ENCODE peak calls at places on chromosomes 6 and 20, in five cellular contexts. C is fibroblast of the conjunctiva, P is RPMI7951, S is dorsolateral prefrontal cortex, A is germinal center. Q is an unnamed sample.
A peak's percentile ranks its signal among the peaks of the same experiment; 100 is the strongest.

GRCh38 chr20:62808211-62808865 is 3.7 kb downstream of the OGFR start:
- DNase-seq in S (peak; percentile 77), A (peak; percentile 79), P (peak; percentile 71), C (no peak), Q (peak; percentile 10)

GRCh38 chr6:129312865-129313264 is 397.1 kb downstream of the ARHGAP18 start:
- DNase-seq in P (peak; percentile 45), S (no peak), A (no peak), C (peak; percentile 31), Q (no peak)

GRCh38 chr20:57013741-57014140 is 252.7 kb downstream of the BMP7 start:
- DNase-seq in A (no peak), C (no peak), S (no peak), P (no peak), Q (no peak)

GRCh38 chr6:109255946-109256628 is 126.2 kb downstream of the CD164 start:
- DNase-seq in A (no peak), C (no peak), S (no peak), P (no peak), Q (no peak)

GRCh38 chr6:164039954-164040375 is 625.4 kb downstream of the QKI start:
- DNase-seq in S (no peak), A (peak; percentile 81), P (no peak), C (no peak), Q (no peak)

GRCh38 chr6:90284745-90285481 is 11.7 kb downstream of the BACH2 start:
- DNase-seq in P (peak; percentile 69), S (no peak), C (no peak), A (no peak), Q (peak; percentile 33)

GRCh38 chr20:3082955-3083952 is 1.3 kb downstream of the AVP start:
- DNase-seq in A (no peak), S (no peak), C (no peak), P (no peak), Q (no peak)

GRCh38 chr6:95364016-95364604 is 213.2 kb upstream of the MANEA start:
- DNase-seq in A (peak; percentile 6), C (no peak), P (peak; percentile 10), S (no peak), Q (peak; percentile 54)

GRCh38 chr20:46954490-46955038 is 59.9 kb downstream of the EYA2 start:
- DNase-seq in A (no peak), P (peak; percentile 98), C (peak; percentile 77), S (no peak), Q (no peak)

GRCh38 chr20:1345030-1345755 is 16.3 kb upstream of the SDCBP2 start:
- DNase-seq in P (no peak), S (no peak), C (no peak), A (no peak), Q (no peak)

GRCh38 chr6:159203304-159204005 is 34.3 kb downstream of the FNDC1 start:
- DNase-seq in S (no peak), P (peak; percentile 66), C (peak; percentile 63), A (no peak), Q (no peak)

GRCh38 chr6:53926505-53926904 is 131.7 kb downstream of the LRRC1 start:
- DNase-seq in A (no peak), C (no peak), P (peak; percentile 18), S (no peak), Q (no peak)

GRCh38 chr6:125222531-125223455 is 69.2 kb downstream of the TPD52L1 start:
- DNase-seq in C (no peak), S (no peak), A (no peak), P (no peak), Q (no peak)

GRCh38 chr6:1242439-1242838 is 69.5 kb upstream of the FOXQ1 start:
- DNase-seq in C (no peak), P (no peak), S (no peak), A (no peak), Q (no peak)

GRCh38 chr6:1686117-1687098 is 76.7 kb downstream of the FOXC1 start:
- DNase-seq in C (peak; percentile 90), S (no peak), A (no peak), P (peak; percentile 79), Q (peak; percentile 29)

Q was measured in Kasumi-1.